ENCODE peak calls at places on chromosomes 11 and 22, in nine cellular contexts. X is tibial artery; B is A549; G is GM23338; L is kidney; N is right cardiac atrium; D is cardiac fibroblast; Z is A673; H is CD4-positive, CD25-positive, alpha-beta regulatory T cell. R is an unnamed sample.
A peak's percentile ranks its signal among the peaks of the same experiment; 100 is the strongest.

GRCh38 chr22:42967933-42968332 is 47.0 kb downstream of the PACSIN2 start:
- DNase-seq in X (peak; percentile 54), B (no peak), G (no peak), L (peak; percentile 79), N (peak; percentile 60), D (peak; percentile 47), Z (no peak), H (no peak), R (no peak)

GRCh38 chr11:134271978-134272377 is 4.2 kb upstream of the GLB1L3 start:
- DNase-seq in X (no peak), B (no peak), G (no peak), L (no peak), N (no peak), D (no peak), Z (no peak), H (no peak), R (no peak)

GRCh38 chr11:14653090-14653489 is 9.5 kb downstream of the PDE3B start:
- DNase-seq in X (no peak), B (no peak), G (no peak), L (no peak), N (no peak), D (no peak), Z (peak; percentile 1), H (no peak), R (no peak)

GRCh38 chr11:9688716-9689511 is 25.0 kb downstream of the SWAP70 start:
- DNase-seq in X (no peak), B (no peak), G (no peak), L (no peak), N (no peak), D (peak; percentile 94), Z (peak; percentile 73), H (no peak), R (peak; percentile 74)

GRCh38 chr22:44448271-44448780 is 49.7 kb downstream of the RTL6 start:
- DNase-seq in X (peak; percentile 72), B (peak; percentile 83), G (no peak), L (peak; percentile 81), N (peak; percentile 88), D (peak; percentile 95), Z (peak; percentile 59), H (no peak), R (peak; percentile 99)

GRCh38 chr22:36299911-36300310 is 47.0 kb downstream of the APOL1 start:
- DNase-seq in X (no peak), B (no peak), G (no peak), L (no peak), N (no peak), D (no peak), Z (peak; percentile 28), H (no peak), R (no peak)

GRCh38 chr11:8066036-8066910 is 14.7 kb upstream of the TUB start:
- DNase-seq in X (peak; percentile 17), B (no peak), G (no peak), L (no peak), N (no peak), D (no peak), Z (no peak), H (no peak), R (no peak)

GRCh38 chr11:12445001-12445400 is 67.6 kb downstream of the PARVA start:
- DNase-seq in X (no peak), B (no peak), G (no peak), L (no peak), N (no peak), D (no peak), Z (no peak), H (no peak), R (no peak)

GRCh38 chr22:36979511-36979910 is 39.7 kb downstream of the TST start:
- DNase-seq in X (no peak), B (no peak), G (no peak), L (no peak), N (no peak), D (no peak), Z (no peak), H (no peak), R (no peak)

GRCh38 chr11:117390743-117391142 is 63.1 kb downstream of the CEP164 start:
- DNase-seq in X (no peak), B (no peak), G (no peak), L (no peak), N (no peak), D (no peak), Z (no peak), H (no peak), R (no peak)

GRCh38 chr22:28146401-28147304 is 227.6 kb upstream of the PITPNB start:
- DNase-seq in X (no peak), B (no peak), G (no peak), L (no peak), N (no peak), D (no peak), Z (no peak), H (no peak), R (no peak)

GRCh38 chr22:34105461-34106062 is 185.3 kb upstream of the LARGE1 start:
- DNase-seq in X (peak; percentile 51), B (peak; percentile 26), G (peak; percentile 88), L (peak; percentile 75), N (peak; percentile 49), D (peak; percentile 2), Z (peak; percentile 15), H (no peak), R (peak; percentile 12)

GRCh38 chr11:11843233-11843632 is 1.5 kb downstream of the USP47 start:
- DNase-seq in X (no peak), B (peak; percentile 33), G (no peak), L (no peak), N (no peak), D (peak; percentile 91), Z (no peak), H (no peak), R (no peak)

GRCh38 chr22:38936562-38936961 is 20.8 kb upstream of the APOBEC3A start:
- DNase-seq in X (no peak), B (no peak), G (no peak), L (peak; percentile 15), N (no peak), D (no peak), Z (no peak), H (no peak), R (no peak)
- H3K4me3 ChIP-seq in X (no peak overlapping the region), B (no peak overlapping the region), G (no peak overlapping the region), L (no peak overlapping the region), N (no peak overlapping the region), D (no peak overlapping the region), Z (no peak overlapping the region), H (no peak overlapping the region), R (no peak overlapping the region)

GRCh38 chr11:2929880-2930704 is 872 bp upstream of the PHLDA2 start:
- DNase-seq in X (peak; percentile 21), B (peak; percentile 75), G (peak; percentile 69), L (peak; percentile 83), N (peak; percentile 44), D (peak; percentile 53), Z (peak; percentile 78), H (no peak), R (peak; percentile 73)

GRCh38 chr11:2931416-2931746 is 2.2 kb upstream of the PHLDA2 start:
- DNase-seq in X (no peak), B (no peak), G (no peak), L (no peak), N (no peak), D (no peak), Z (no peak), H (no peak), R (no peak)

GRCh38 chr11:2931771-2932738 is 2.8 kb upstream of the PHLDA2 start:
- DNase-seq in X (no peak), B (no peak), G (no peak), L (peak; percentile 81), N (no peak), D (no peak), Z (no peak), H (no peak), R (no peak)

GRCh38 chr11:2929511-2929879 is 275 bp upstream of the PHLDA2 start:
- DNase-seq in X (peak; percentile 55), B (peak; percentile 81), G (no peak), L (peak; percentile 92), N (peak; percentile 62), D (peak; percentile 76), Z (peak; percentile 35), H (peak; percentile 17), R (peak; percentile 84)

GRCh38 chr11:2930705-2931415 is 1.6 kb upstream of the PHLDA2 start:
- DNase-seq in X (peak; percentile 57), B (peak; percentile 90), G (peak; percentile 94), L (peak; percentile 94), N (peak; percentile 51), D (peak; percentile 51), Z (no peak), H (no peak), R (peak; percentile 56)
- H3K4me3 ChIP-seq in X (peak overlapping the region; percentile 53), B (peak overlapping the region; percentile 67), G (peak overlapping the region; percentile 67), L (peak overlapping the region; percentile 36), N (no peak overlapping the region), D (peak overlapping the region; percentile 77), Z (peak overlapping the region; percentile 59), H (no peak overlapping the region), R (peak overlapping the region; percentile 70)

DNA sequence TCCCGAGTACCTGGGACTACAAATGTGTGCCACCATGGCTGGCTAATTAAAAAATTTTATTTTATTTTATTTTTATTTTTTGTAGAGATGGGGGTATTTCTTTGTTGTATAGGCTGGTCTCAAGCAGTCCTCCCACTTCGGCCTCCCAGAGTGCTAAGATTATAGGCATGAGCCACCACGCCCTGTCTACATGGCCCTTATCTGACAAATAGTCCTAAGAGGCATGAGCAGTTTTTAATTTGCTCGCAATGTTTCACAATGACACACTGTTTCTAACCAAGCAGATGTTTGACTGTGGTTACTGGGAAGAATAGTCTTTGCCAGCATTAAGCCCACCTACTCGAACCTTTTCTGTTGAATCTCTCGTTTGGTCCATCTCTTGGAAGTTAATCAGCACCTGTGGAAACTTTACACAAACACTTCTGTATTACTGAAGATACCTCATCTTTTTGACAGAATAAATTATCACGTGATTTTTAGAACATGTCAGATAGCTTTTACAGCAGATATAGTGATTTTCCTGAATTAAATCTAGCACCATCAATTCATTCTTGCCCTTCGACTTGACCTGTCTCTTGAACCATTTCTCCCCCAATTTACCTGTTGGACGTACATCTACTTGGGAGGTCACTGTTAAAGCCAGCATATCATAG is 71.4 kb downstream of the MTMR3 start:
- DNase-seq in X (no peak), B (no peak), G (no peak), L (no peak), N (no peak), D (no peak), Z (no peak), H (no peak), R (no peak)
- H3K4me3 ChIP-seq in X (no peak overlapping the region), B (no peak overlapping the region), G (no peak overlapping the region), L (no peak overlapping the region), N (no peak overlapping the region), D (no peak overlapping the region), Z (no peak overlapping the region), H (no peak overlapping the region), R (no peak overlapping the region)

DNA sequence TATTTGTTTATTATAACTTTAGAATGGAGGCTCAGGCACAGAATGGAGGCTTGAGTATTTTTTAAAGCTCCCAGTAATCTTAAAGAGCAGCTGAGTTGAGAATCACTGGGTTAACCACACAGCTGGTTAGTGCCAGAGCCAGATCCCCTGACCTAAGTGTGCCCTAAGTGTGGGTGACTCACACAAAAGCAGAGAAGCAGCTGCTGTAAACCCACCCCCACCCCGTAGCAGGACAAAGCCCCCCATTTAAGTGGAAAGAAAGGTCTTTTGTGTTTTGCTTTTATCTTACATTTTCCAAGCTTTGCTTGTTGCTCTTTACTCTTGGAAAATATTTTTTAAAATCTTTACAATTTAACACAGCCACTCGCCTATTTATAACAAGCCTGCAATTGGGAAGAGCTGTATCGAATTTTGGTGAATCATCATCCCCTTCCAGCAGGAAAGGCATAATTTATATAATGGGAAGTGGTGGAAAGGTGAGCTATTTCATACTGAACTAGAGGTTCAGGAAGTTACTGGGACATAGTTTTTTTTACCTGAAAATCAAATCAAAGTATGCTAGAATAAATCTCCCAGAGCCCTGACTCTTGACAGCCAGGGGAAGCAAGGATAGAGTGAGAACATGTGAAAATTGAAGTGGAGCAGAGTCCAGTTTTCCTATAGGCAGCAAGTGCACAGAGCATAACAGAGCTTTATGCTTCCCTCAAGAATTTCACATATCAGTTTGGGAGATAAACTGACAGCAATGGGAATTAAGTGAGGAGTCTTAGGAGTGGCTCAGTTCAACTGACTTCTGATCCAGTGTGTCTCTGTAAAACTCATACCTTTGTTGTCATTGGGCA is 405.7 kb downstream of the AASDHPPT start:
- DNase-seq in X (no peak), B (no peak), G (no peak), L (no peak), N (no peak), D (peak; percentile 69), Z (no peak), H (no peak), R (peak; percentile 74)
- H3K4me3 ChIP-seq in X (no peak overlapping the region), B (no peak overlapping the region), G (no peak overlapping the region), L (no peak overlapping the region), N (no peak overlapping the region), D (no peak overlapping the region), Z (no peak overlapping the region), H (no peak overlapping the region), R (no peak overlapping the region)